ENCODE peak calls at places on chromosomes 5 and 9, in five cellular contexts. One of them, this sample, is unnamed.

GRCh38 chr5:79236970-79237734 is 1.2 kb downstream of the JMY start:
- DNase-seq in mesenchymal stem cell: peak
- DNase-seq in neuronal stem cell: peak
- DNase-seq in trophoblast cell: peak
- DNase-seq in H1: peak
- DNase-seq in this sample: peak

GRCh38 chr9:136485049-136485647 is 2.3 kb upstream of the SEC16A start:
- DNase-seq in mesenchymal stem cell: peak
- DNase-seq in neuronal stem cell: peak
- DNase-seq in trophoblast cell: peak
- DNase-seq in H1: peak
- DNase-seq in this sample: peak

GRCh38 chr5:142521706-142522105 is 164.2 kb downstream of the FGF1 start:
- DNase-seq in mesenchymal stem cell: no peak
- DNase-seq in neuronal stem cell: no peak
- DNase-seq in trophoblast cell: peak
- DNase-seq in H1: no peak
- DNase-seq in this sample: no peak

GRCh38 chr9:36798350-36799065 is 225.8 kb downstream of the MELK start:
- DNase-seq in mesenchymal stem cell: no peak
- DNase-seq in neuronal stem cell: no peak
- DNase-seq in trophoblast cell: no peak
- DNase-seq in H1: no peak
- DNase-seq in this sample: no peak

GRCh38 chr9:93862877-93863545 is 92.1 kb downstream of the BARX1 start:
- DNase-seq in mesenchymal stem cell: no peak
- DNase-seq in neuronal stem cell: no peak
- DNase-seq in trophoblast cell: no peak
- DNase-seq in H1: no peak
- DNase-seq in this sample: no peak

GRCh38 chr9:110821064-110821463 is 152.5 kb downstream of the MUSK start:
- DNase-seq in mesenchymal stem cell: no peak
- DNase-seq in neuronal stem cell: no peak
- DNase-seq in trophoblast cell: no peak
- DNase-seq in H1: no peak
- DNase-seq in this sample: no peak

GRCh38 chr9:88041447-88041846 is 67.1 kb upstream of the CDK20 start:
- DNase-seq in mesenchymal stem cell: peak
- DNase-seq in neuronal stem cell: no peak
- DNase-seq in trophoblast cell: peak
- DNase-seq in H1: no peak
- DNase-seq in this sample: no peak

GRCh38 chr5:134793111-134793510 is 34.5 kb downstream of the DDX46 start:
- DNase-seq in mesenchymal stem cell: no peak
- DNase-seq in neuronal stem cell: no peak
- DNase-seq in trophoblast cell: no peak
- DNase-seq in H1: no peak
- DNase-seq in this sample: no peak

GRCh38 chr9:131704195-131704983 is 35.5 kb downstream of the RAPGEF1 start:
- DNase-seq in mesenchymal stem cell: no peak
- DNase-seq in neuronal stem cell: no peak
- DNase-seq in trophoblast cell: peak
- DNase-seq in H1: no peak
- DNase-seq in this sample: no peak

GRCh38 chr5:143442398-143442797 is 38.9 kb upstream of the NR3C1 start:
- DNase-seq in mesenchymal stem cell: no peak
- DNase-seq in neuronal stem cell: no peak
- DNase-seq in trophoblast cell: no peak
- DNase-seq in H1: no peak
- DNase-seq in this sample: no peak

GRCh38 chr9:124452326-124452725 is 2.1 kb downstream of the ADGRD2 start:
- DNase-seq in mesenchymal stem cell: no peak
- DNase-seq in neuronal stem cell: no peak
- DNase-seq in trophoblast cell: peak
- DNase-seq in H1: no peak
- DNase-seq in this sample: no peak

GRCh38 chr9:95710449-95710848 is 165.0 kb upstream of the ERCC6L2 start:
- DNase-seq in mesenchymal stem cell: no peak
- DNase-seq in neuronal stem cell: no peak
- DNase-seq in trophoblast cell: no peak
- DNase-seq in H1: no peak
- DNase-seq in this sample: no peak
- H2BK12ac ChIP-seq in mesenchymal stem cell: no peak
- H2BK12ac ChIP-seq in neuronal stem cell: no peak
- H2BK12ac ChIP-seq in trophoblast cell: no peak
- H2BK12ac ChIP-seq in H1: no peak
- H2BK12ac ChIP-seq in this sample: no peak

GRCh38 chr9:13554626-13555025 is 275.1 kb upstream of the MPDZ start:
- DNase-seq in mesenchymal stem cell: no peak
- DNase-seq in neuronal stem cell: no peak
- DNase-seq in trophoblast cell: no peak
- DNase-seq in H1: no peak
- DNase-seq in this sample: no peak

GRCh38 chr9:13555516-13555915 is 276.0 kb upstream of the MPDZ start:
- DNase-seq in mesenchymal stem cell: no peak
- DNase-seq in neuronal stem cell: no peak
- DNase-seq in trophoblast cell: no peak
- DNase-seq in H1: no peak
- DNase-seq in this sample: no peak

GRCh38 chr9:13557724-13558123 is 278.2 kb upstream of the MPDZ start:
- DNase-seq in mesenchymal stem cell: no peak
- DNase-seq in neuronal stem cell: no peak
- DNase-seq in trophoblast cell: no peak
- DNase-seq in H1: no peak
- DNase-seq in this sample: no peak

GRCh38 chr9:13552606-13553215 is 273.2 kb upstream of the MPDZ start:
- DNase-seq in mesenchymal stem cell: no peak
- DNase-seq in neuronal stem cell: no peak
- DNase-seq in trophoblast cell: no peak
- DNase-seq in H1: no peak
- DNase-seq in this sample: no peak

DNA sequence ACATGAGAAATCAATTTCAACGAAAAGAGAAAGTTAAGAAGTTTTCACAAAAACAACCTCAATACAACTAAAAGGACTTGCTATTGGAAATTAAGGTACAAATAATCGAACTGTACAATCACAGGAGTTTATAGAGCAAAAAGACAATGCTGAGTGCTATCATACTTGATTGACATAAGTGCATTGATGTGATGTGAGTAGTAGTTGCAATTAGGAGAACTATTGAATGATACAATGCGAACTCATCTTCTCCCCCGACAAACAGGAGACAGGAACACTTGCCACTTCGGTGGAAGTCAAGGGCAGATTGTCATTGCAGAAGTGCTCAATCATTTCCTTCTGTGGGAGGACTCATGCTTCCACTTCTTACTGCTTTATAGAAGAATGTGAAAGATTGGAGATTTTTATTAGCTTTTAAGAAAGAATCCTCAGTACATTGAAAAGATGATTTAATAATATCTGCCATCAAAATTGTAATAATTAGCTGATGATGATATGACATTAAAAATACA is 276.6 kb upstream of the MPDZ start:
- DNase-seq in mesenchymal stem cell: no peak
- DNase-seq in neuronal stem cell: no peak
- DNase-seq in trophoblast cell: no peak
- DNase-seq in H1: no peak
- DNase-seq in this sample: no peak
- H2BK12ac ChIP-seq in mesenchymal stem cell: no peak
- H2BK12ac ChIP-seq in neuronal stem cell: no peak
- H2BK12ac ChIP-seq in trophoblast cell: no peak
- H2BK12ac ChIP-seq in H1: no peak
- H2BK12ac ChIP-seq in this sample: no peak

GRCh38 chr9:70682337-70682736 is 267.9 kb upstream of the KLF9 start:
- DNase-seq in mesenchymal stem cell: no peak
- DNase-seq in neuronal stem cell: no peak
- DNase-seq in trophoblast cell: no peak
- DNase-seq in H1: no peak
- DNase-seq in this sample: no peak

GRCh38 chr9:70678153-70678552 is 263.7 kb upstream of the KLF9 start:
- DNase-seq in mesenchymal stem cell: no peak
- DNase-seq in neuronal stem cell: no peak
- DNase-seq in trophoblast cell: no peak
- DNase-seq in H1: no peak
- DNase-seq in this sample: no peak

GRCh38 chr9:70679845-70680244 is 265.4 kb upstream of the KLF9 start:
- DNase-seq in mesenchymal stem cell: no peak
- DNase-seq in neuronal stem cell: no peak
- DNase-seq in trophoblast cell: peak
- DNase-seq in H1: no peak
- DNase-seq in this sample: no peak

DNA sequence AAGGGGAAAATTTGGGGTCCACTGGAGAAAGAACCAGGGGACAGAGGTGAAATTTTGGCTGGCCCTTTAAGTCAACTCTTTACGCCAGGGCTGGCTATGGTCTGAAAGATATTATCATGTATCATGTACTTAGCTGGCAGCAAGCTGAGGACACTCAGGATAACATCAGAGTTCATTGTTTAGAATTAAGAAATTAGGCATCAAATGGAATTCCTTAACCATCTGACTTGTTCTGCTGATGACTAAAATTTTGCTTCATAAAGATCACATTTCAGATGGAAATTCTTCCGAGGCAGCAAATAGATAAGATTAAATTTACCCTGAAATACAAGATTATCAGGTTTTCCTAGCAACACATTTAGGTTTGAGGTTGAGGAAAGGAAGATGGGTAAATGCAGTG is 269.4 kb upstream of the KLF9 start:
- DNase-seq in mesenchymal stem cell: no peak
- DNase-seq in neuronal stem cell: no peak
- DNase-seq in trophoblast cell: peak
- DNase-seq in H1: no peak
- DNase-seq in this sample: no peak
- H2BK12ac ChIP-seq in mesenchymal stem cell: no peak
- H2BK12ac ChIP-seq in neuronal stem cell: no peak
- H2BK12ac ChIP-seq in trophoblast cell: no peak
- H2BK12ac ChIP-seq in H1: no peak
- H2BK12ac ChIP-seq in this sample: no peak

DNA sequence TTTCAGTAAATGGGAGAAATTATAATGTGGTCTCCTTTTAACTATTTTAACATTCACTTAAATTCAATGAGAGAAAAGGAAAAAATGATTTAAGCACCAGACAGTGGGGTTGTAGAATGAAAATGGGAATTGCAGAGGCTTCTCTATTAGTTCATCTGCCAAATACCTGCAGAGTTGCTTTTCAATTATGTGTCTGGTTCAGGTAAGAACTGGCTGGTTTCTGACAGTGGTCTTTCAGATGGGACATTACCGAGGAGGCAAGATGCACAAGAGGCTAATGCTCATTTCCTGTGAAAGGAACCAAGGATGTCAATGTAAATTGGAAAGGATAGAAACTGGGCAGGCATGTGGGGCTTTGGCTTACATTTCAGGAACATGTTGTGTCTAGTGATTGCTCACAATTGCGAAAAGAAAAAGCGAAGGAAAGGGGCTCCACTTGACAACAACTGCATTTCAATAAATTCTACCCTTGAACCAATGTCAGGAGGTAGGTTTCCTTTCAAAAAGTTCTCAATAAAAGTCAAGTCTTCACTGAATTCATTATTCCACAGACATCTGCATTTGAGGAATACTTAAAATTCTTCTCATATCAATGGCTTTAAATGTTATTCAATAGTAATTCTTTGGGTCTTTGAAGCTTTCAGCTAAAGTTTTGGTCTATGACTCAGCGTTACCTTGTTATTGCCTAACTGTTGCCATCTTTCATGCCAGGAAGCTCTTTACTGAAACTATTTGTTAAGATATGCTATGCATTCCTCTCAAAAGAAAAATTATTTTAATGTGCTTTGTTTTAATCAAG is 170.3 kb downstream of the NNT start:
- DNase-seq in mesenchymal stem cell: peak
- DNase-seq in neuronal stem cell: no peak
- DNase-seq in trophoblast cell: peak
- DNase-seq in H1: no peak
- DNase-seq in this sample: no peak
- H2BK12ac ChIP-seq in mesenchymal stem cell: no peak
- H2BK12ac ChIP-seq in neuronal stem cell: no peak
- H2BK12ac ChIP-seq in trophoblast cell: peak
- H2BK12ac ChIP-seq in H1: no peak
- H2BK12ac ChIP-seq in this sample: peak

GRCh38 chr9:32255026-32255425 is 129.4 kb upstream of the ACO1 start:
- DNase-seq in mesenchymal stem cell: no peak
- DNase-seq in neuronal stem cell: no peak
- DNase-seq in trophoblast cell: peak
- DNase-seq in H1: no peak
- DNase-seq in this sample: no peak

GRCh38 chr9:32260481-32260880 is 124.0 kb upstream of the ACO1 start:
- DNase-seq in mesenchymal stem cell: no peak
- DNase-seq in neuronal stem cell: no peak
- DNase-seq in trophoblast cell: no peak
- DNase-seq in H1: no peak
- DNase-seq in this sample: no peak

GRCh38 chr9:32264171-32264862 is 120.1 kb upstream of the ACO1 start:
- DNase-seq in mesenchymal stem cell: no peak
- DNase-seq in neuronal stem cell: peak
- DNase-seq in trophoblast cell: no peak
- DNase-seq in H1: no peak
- DNase-seq in this sample: peak

DNA sequence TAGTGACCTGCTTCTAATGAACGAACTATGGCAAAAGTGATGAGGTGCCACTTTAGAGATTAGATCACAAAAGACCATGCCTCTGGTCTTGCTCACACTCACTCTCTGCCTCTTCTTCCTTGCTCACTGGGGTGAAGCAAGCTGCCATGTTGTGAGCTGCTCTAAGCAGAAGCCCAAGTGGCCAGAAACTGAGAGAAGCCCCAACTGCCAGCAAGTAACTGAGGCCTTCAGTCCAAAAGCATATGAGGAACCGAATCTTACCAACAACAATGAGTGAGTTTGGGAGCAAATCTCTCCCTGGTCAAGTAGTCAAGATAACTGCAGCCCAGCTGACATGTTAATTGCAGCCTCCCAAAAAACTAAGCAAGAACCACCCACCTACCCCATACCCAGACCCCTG is 126.0 kb upstream of the ACO1 start:
- DNase-seq in mesenchymal stem cell: no peak
- DNase-seq in neuronal stem cell: no peak
- DNase-seq in trophoblast cell: no peak
- DNase-seq in H1: no peak
- DNase-seq in this sample: no peak
- H2BK12ac ChIP-seq in mesenchymal stem cell: no peak
- H2BK12ac ChIP-seq in neuronal stem cell: no peak
- H2BK12ac ChIP-seq in trophoblast cell: no peak
- H2BK12ac ChIP-seq in H1: no peak
- H2BK12ac ChIP-seq in this sample: no peak

DNA sequence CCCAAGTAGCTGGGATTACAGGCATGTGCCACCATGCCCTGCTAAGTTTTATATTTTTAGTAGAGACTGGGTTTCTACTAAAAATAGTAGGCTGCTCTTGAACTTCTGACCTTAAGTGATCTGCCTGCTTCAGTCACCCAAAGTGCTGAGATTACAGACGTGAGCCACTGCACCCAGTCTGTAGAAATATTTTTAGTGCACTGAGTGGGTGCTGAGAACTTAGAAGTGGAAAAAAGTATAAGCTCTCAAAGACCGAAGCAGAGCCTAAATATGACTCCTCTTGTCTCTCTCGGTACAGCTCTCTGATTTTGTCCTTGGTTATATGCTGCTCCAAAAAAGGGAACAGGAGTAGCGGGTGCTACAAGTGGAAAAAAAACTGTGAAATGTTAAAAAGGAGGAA is 353.8 kb upstream of the IZUMO3 start:
- DNase-seq in mesenchymal stem cell: no peak
- DNase-seq in neuronal stem cell: no peak
- DNase-seq in trophoblast cell: no peak
- DNase-seq in H1: no peak
- DNase-seq in this sample: no peak
- H2BK12ac ChIP-seq in mesenchymal stem cell: no peak
- H2BK12ac ChIP-seq in neuronal stem cell: no peak
- H2BK12ac ChIP-seq in trophoblast cell: no peak
- H2BK12ac ChIP-seq in H1: no peak
- H2BK12ac ChIP-seq in this sample: no peak

GRCh38 chr9:28004900-28005299 is 431.6 kb upstream of the C9orf72 start:
- DNase-seq in mesenchymal stem cell: no peak
- DNase-seq in neuronal stem cell: no peak
- DNase-seq in trophoblast cell: no peak
- DNase-seq in H1: no peak
- DNase-seq in this sample: no peak
- H2BK12ac ChIP-seq in mesenchymal stem cell: no peak
- H2BK12ac ChIP-seq in neuronal stem cell: no peak
- H2BK12ac ChIP-seq in trophoblast cell: no peak
- H2BK12ac ChIP-seq in H1: no peak
- H2BK12ac ChIP-seq in this sample: no peak